ENCODE peak calls at places on chromosome 3, in eight cellular contexts. One of them, this sample, is unnamed.

GRCh38 chr3:52446631-52447511 is 2.0 kb upstream of the SEMA3G start:
- DNase-seq in IMR-90: peak
- DNase-seq in KBM-7: peak
- DNase-seq in stimulated activated CD8-positive, alpha-beta memory T cell treated with anti-CD3 and anti-CD28 coated beads, Interleukin-4, amount 100 ng/mL, for 1 hour: peak
- DNase-seq in NCI-H1105 treated with DMSO at 0.1 percent for 48 hours: peak
- DNase-seq in OCI-LY7: peak
- DNase-seq in DND-41: peak
- DNase-seq in GM23248: peak
- DNase-seq in this sample: peak

GRCh38 chr3:194561306-194561974 is 71.8 kb downstream of the TMEM44 start:
- DNase-seq in DND-41: no peak
- DNase-seq in OCI-LY7: no peak
- DNase-seq in stimulated activated CD8-positive, alpha-beta memory T cell treated with anti-CD3 and anti-CD28 coated beads, Interleukin-4, amount 100 ng/mL, for 1 hour: no peak
- DNase-seq in KBM-7: no peak
- DNase-seq in NCI-H1105 treated with DMSO at 0.1 percent for 48 hours: no peak
- DNase-seq in IMR-90: peak
- DNase-seq in GM23248: peak
- DNase-seq in this sample: peak

GRCh38 chr3:60431599-60431958 is 819.7 kb downstream of the FHIT start:
- DNase-seq in stimulated activated CD8-positive, alpha-beta memory T cell treated with anti-CD3 and anti-CD28 coated beads, Interleukin-4, amount 100 ng/mL, for 1 hour: no peak
- DNase-seq in OCI-LY7: no peak
- DNase-seq in GM23248: peak
- DNase-seq in NCI-H1105 treated with DMSO at 0.1 percent for 48 hours: no peak
- DNase-seq in IMR-90: peak
- DNase-seq in DND-41: no peak
- DNase-seq in KBM-7: no peak
- DNase-seq in this sample: peak

GRCh38 chr3:64278631-64279030 is 53.4 kb upstream of the PRICKLE2 start:
- DNase-seq in DND-41: no peak
- DNase-seq in stimulated activated CD8-positive, alpha-beta memory T cell treated with anti-CD3 and anti-CD28 coated beads, Interleukin-4, amount 100 ng/mL, for 1 hour: no peak
- DNase-seq in GM23248: no peak
- DNase-seq in OCI-LY7: no peak
- DNase-seq in KBM-7: no peak
- DNase-seq in IMR-90: peak
- DNase-seq in NCI-H1105 treated with DMSO at 0.1 percent for 48 hours: no peak
- DNase-seq in this sample: peak

GRCh38 chr3:186187876-186188275 is 79.0 kb upstream of the ETV5 start:
- DNase-seq in OCI-LY7: no peak
- DNase-seq in IMR-90: no peak
- DNase-seq in GM23248: no peak
- DNase-seq in KBM-7: no peak
- DNase-seq in DND-41: no peak
- DNase-seq in NCI-H1105 treated with DMSO at 0.1 percent for 48 hours: no peak
- DNase-seq in stimulated activated CD8-positive, alpha-beta memory T cell treated with anti-CD3 and anti-CD28 coated beads, Interleukin-4, amount 100 ng/mL, for 1 hour: no peak
- DNase-seq in this sample: no peak

GRCh38 chr3:78721771-78722543 is 1045.8 kb downstream of the ROBO1 start:
- DNase-seq in IMR-90: peak
- DNase-seq in stimulated activated CD8-positive, alpha-beta memory T cell treated with anti-CD3 and anti-CD28 coated beads, Interleukin-4, amount 100 ng/mL, for 1 hour: no peak
- DNase-seq in KBM-7: no peak
- DNase-seq in NCI-H1105 treated with DMSO at 0.1 percent for 48 hours: no peak
- DNase-seq in DND-41: no peak
- DNase-seq in OCI-LY7: no peak
- DNase-seq in GM23248: no peak
- DNase-seq in this sample: peak

GRCh38 chr3:197510642-197511018 is 45.1 kb downstream of the BDH1 start:
- DNase-seq in KBM-7: no peak
- DNase-seq in IMR-90: no peak
- DNase-seq in OCI-LY7: no peak
- DNase-seq in GM23248: no peak
- DNase-seq in stimulated activated CD8-positive, alpha-beta memory T cell treated with anti-CD3 and anti-CD28 coated beads, Interleukin-4, amount 100 ng/mL, for 1 hour: no peak
- DNase-seq in NCI-H1105 treated with DMSO at 0.1 percent for 48 hours: no peak
- DNase-seq in DND-41: no peak
- DNase-seq in this sample: no peak

GRCh38 chr3:172516318-172517214 is 6.7 kb downstream of the TNFSF10 start:
- DNase-seq in GM23248: peak
- DNase-seq in DND-41: peak
- DNase-seq in IMR-90: peak
- DNase-seq in OCI-LY7: no peak
- DNase-seq in NCI-H1105 treated with DMSO at 0.1 percent for 48 hours: no peak
- DNase-seq in stimulated activated CD8-positive, alpha-beta memory T cell treated with anti-CD3 and anti-CD28 coated beads, Interleukin-4, amount 100 ng/mL, for 1 hour: no peak
- DNase-seq in KBM-7: no peak
- DNase-seq in this sample: peak

GRCh38 chr3:5095879-5096278 is 26.2 kb upstream of the ARL8B start:
- DNase-seq in stimulated activated CD8-positive, alpha-beta memory T cell treated with anti-CD3 and anti-CD28 coated beads, Interleukin-4, amount 100 ng/mL, for 1 hour: no peak
- DNase-seq in DND-41: no peak
- DNase-seq in KBM-7: no peak
- DNase-seq in GM23248: peak
- DNase-seq in NCI-H1105 treated with DMSO at 0.1 percent for 48 hours: no peak
- DNase-seq in IMR-90: peak
- DNase-seq in OCI-LY7: no peak
- DNase-seq in this sample: peak

GRCh38 chr3:129992781-129993180 is 18.3 kb downstream of the TRH start:
- DNase-seq in KBM-7: no peak
- DNase-seq in GM23248: peak
- DNase-seq in NCI-H1105 treated with DMSO at 0.1 percent for 48 hours: no peak
- DNase-seq in OCI-LY7: no peak
- DNase-seq in IMR-90: no peak
- DNase-seq in stimulated activated CD8-positive, alpha-beta memory T cell treated with anti-CD3 and anti-CD28 coated beads, Interleukin-4, amount 100 ng/mL, for 1 hour: no peak
- DNase-seq in DND-41: no peak
- DNase-seq in this sample: peak

GRCh38 chr3:173876476-173876875 is 478.9 kb downstream of the NLGN1 start:
- DNase-seq in stimulated activated CD8-positive, alpha-beta memory T cell treated with anti-CD3 and anti-CD28 coated beads, Interleukin-4, amount 100 ng/mL, for 1 hour: no peak
- DNase-seq in GM23248: peak
- DNase-seq in KBM-7: no peak
- DNase-seq in OCI-LY7: no peak
- DNase-seq in IMR-90: no peak
- DNase-seq in DND-41: no peak
- DNase-seq in NCI-H1105 treated with DMSO at 0.1 percent for 48 hours: no peak
- DNase-seq in this sample: peak

GRCh38 chr3:190591080-190591479 is 77.2 kb downstream of the IL1RAP start:
- DNase-seq in GM23248: no peak
- DNase-seq in KBM-7: no peak
- DNase-seq in IMR-90: no peak
- DNase-seq in stimulated activated CD8-positive, alpha-beta memory T cell treated with anti-CD3 and anti-CD28 coated beads, Interleukin-4, amount 100 ng/mL, for 1 hour: no peak
- DNase-seq in DND-41: no peak
- DNase-seq in OCI-LY7: no peak
- DNase-seq in NCI-H1105 treated with DMSO at 0.1 percent for 48 hours: peak
- DNase-seq in this sample: no peak

GRCh38 chr3:123620338-123620737 is 35.5 kb upstream of the HACD2 start:
- DNase-seq in IMR-90: peak
- DNase-seq in NCI-H1105 treated with DMSO at 0.1 percent for 48 hours: no peak
- DNase-seq in DND-41: no peak
- DNase-seq in GM23248: no peak
- DNase-seq in OCI-LY7: no peak
- DNase-seq in KBM-7: no peak
- DNase-seq in stimulated activated CD8-positive, alpha-beta memory T cell treated with anti-CD3 and anti-CD28 coated beads, Interleukin-4, amount 100 ng/mL, for 1 hour: no peak
- DNase-seq in this sample: no peak

GRCh38 chr3:184679056-184679502 is 32.8 kb downstream of the MAGEF1 start:
- DNase-seq in IMR-90: no peak
- DNase-seq in OCI-LY7: no peak
- DNase-seq in NCI-H1105 treated with DMSO at 0.1 percent for 48 hours: no peak
- DNase-seq in stimulated activated CD8-positive, alpha-beta memory T cell treated with anti-CD3 and anti-CD28 coated beads, Interleukin-4, amount 100 ng/mL, for 1 hour: no peak
- DNase-seq in GM23248: no peak
- DNase-seq in DND-41: no peak
- DNase-seq in KBM-7: no peak
- DNase-seq in this sample: no peak

GRCh38 chr3:157533298-157533870 is 30.2 kb upstream of the VEPH1 start:
- DNase-seq in KBM-7: no peak
- DNase-seq in stimulated activated CD8-positive, alpha-beta memory T cell treated with anti-CD3 and anti-CD28 coated beads, Interleukin-4, amount 100 ng/mL, for 1 hour: no peak
- DNase-seq in OCI-LY7: no peak
- DNase-seq in NCI-H1105 treated with DMSO at 0.1 percent for 48 hours: no peak
- DNase-seq in DND-41: no peak
- DNase-seq in GM23248: peak
- DNase-seq in IMR-90: peak
- DNase-seq in this sample: peak

GRCh38 chr3:42728056-42728455 is 25.5 kb upstream of the HHATL start:
- DNase-seq in DND-41: no peak
- DNase-seq in NCI-H1105 treated with DMSO at 0.1 percent for 48 hours: no peak
- DNase-seq in KBM-7: no peak
- DNase-seq in GM23248: no peak
- DNase-seq in stimulated activated CD8-positive, alpha-beta memory T cell treated with anti-CD3 and anti-CD28 coated beads, Interleukin-4, amount 100 ng/mL, for 1 hour: no peak
- DNase-seq in OCI-LY7: no peak
- DNase-seq in IMR-90: no peak
- DNase-seq in this sample: no peak

This sample was measured in iris pigment epithelial cell.